ENCODE peak calls at places on chromosomes 16 and 17, in six cellular contexts. D, Q, R, X, F and V are unnamed samples.

GRCh38 chr16:47058295-47059086 is 85.0 kb upstream of the DNAJA2 start:
- DNase-seq in D (no peak), R (no peak), Q (no peak), F (no peak), X (no peak), V (no peak)

GRCh38 chr17:78979780-78980623 is at the start of gene LGALS3BP:
- DNase-seq in D (peak), Q (peak), R (no peak), F (peak), X (peak), V (peak)

GRCh38 chr17:50585346-50585745 is 24.8 kb downstream of the CACNA1G start:
- DNase-seq in Q (no peak), F (no peak), R (no peak), D (no peak), X (no peak), V (no peak)

GRCh38 chr17:51636291-51636690 is 375.9 kb downstream of the UTP18 start:
- DNase-seq in F (no peak), Q (no peak), R (no peak), D (no peak), X (no peak), V (no peak)

GRCh38 chr16:50021509-50021908 is 3.5 kb upstream of the CNEP1R1 start:
- DNase-seq in X (no peak), D (no peak), R (no peak), F (no peak), Q (no peak), V (peak)

GRCh38 chr17:79325707-79326106 is 251.1 kb downstream of the ENGASE start:
- DNase-seq in F (no peak), Q (peak), R (no peak), X (no peak), D (no peak), V (no peak)

GRCh38 chr17:48486557-48486956 is 44.3 kb downstream of the HOXB1 start:
- DNase-seq in X (no peak), D (no peak), R (no peak), F (peak), Q (peak), V (no peak)

GRCh38 chr16:4688674-4689045 is 4.7 kb upstream of the NUDT16L1 start:
- DNase-seq in X (no peak), Q (no peak), D (no peak), F (no peak), R (no peak), V (no peak)

GRCh38 chr17:71677444-71677843 is 443.4 kb upstream of the SOX9 start:
- DNase-seq in X (no peak), D (no peak), F (no peak), Q (no peak), R (no peak), V (no peak)

GRCh38 chr16:86195863-86196630 is 297.1 kb downstream of the IRF8 start:
- DNase-seq in X (no peak), R (no peak), F (no peak), D (no peak), Q (no peak), V (no peak)

GRCh38 chr17:37605813-37606505 is 3.3 kb downstream of the SYNRG start:
- DNase-seq in F (no peak), R (peak), Q (no peak), D (no peak), X (no peak), V (no peak)

GRCh38 chr16:19524356-19524865 is 669 bp downstream of the CCP110 start:
- DNase-seq in F (no peak), X (no peak), D (peak), Q (no peak), R (no peak), V (peak)

GRCh38 chr16:10729649-10730048 is 14.0 kb upstream of the NUBP1 start:
- DNase-seq in D (no peak), F (no peak), X (no peak), Q (peak), R (no peak), V (peak)

GRCh38 chr17:49230636-49231562 is at the start of gene PHOSPHO1:
- DNase-seq in Q (peak), R (peak), F (no peak), D (peak), X (peak), V (peak)

GRCh38 chr16:50684823-50685455 is 3.8 kb upstream of the SNX20 start:
- DNase-seq in D (no peak), Q (no peak), F (no peak), R (no peak), X (no peak), V (no peak)

GRCh38 chr17:45923511-45924268 is 29.3 kb downstream of the MAPT start:
- DNase-seq in D (no peak), F (peak), X (no peak), R (no peak), Q (no peak), V (no peak)

GRCh38 chr17:37438141-37438540 is 31.5 kb downstream of the TADA2A start:
- DNase-seq in F (no peak), Q (no peak), R (no peak), D (no peak), X (no peak), V (no peak)

GRCh38 chr16:77133706-77134105 is 57.3 kb upstream of the MON1B start:
- DNase-seq in R (no peak), F (no peak), X (no peak), Q (no peak), D (no peak), V (no peak)

GRCh38 chr17:69084911-69085310 is 24.2 kb upstream of the ABCA9 start:
- DNase-seq in D (no peak), Q (no peak), X (no peak), R (no peak), F (no peak), V (peak)

GRCh38 chr17:17503566-17504130 is 7.5 kb upstream of the RASD1 start:
- DNase-seq in Q (no peak), F (no peak), D (peak), X (no peak), R (no peak), V (no peak)

GRCh38 chr17:68832140-68832871 is 122.9 kb downstream of the ABCA8 start:
- DNase-seq in X (no peak), D (no peak), Q (no peak), F (no peak), R (no peak), V (no peak)

GRCh38 chr16:9176547-9177418 is 85.3 kb downstream of the HAPSTR1 start:
- DNase-seq in D (no peak), R (no peak), X (no peak), Q (no peak), F (no peak), V (no peak)

GRCh38 chr17:47315451-47316266 is 8.1 kb upstream of the EFCAB13 start:
- DNase-seq in D (peak), F (no peak), X (no peak), Q (peak), R (no peak), V (peak)

GRCh38 chr17:77440571-77440981 is 299.8 kb downstream of the SEC14L1 start:
- DNase-seq in F (no peak), D (peak), X (no peak), Q (no peak), R (no peak), V (peak)